ENCODE peak calls at places on chromosome 20, in four cellular contexts. S is fibroblast of lung, T is mammary epithelial cell, O is HCT116. L is an unnamed sample.
A peak's percentile ranks its signal among the peaks of the same experiment; 100 is the strongest.

GRCh38 chr20:8373579-8373978 is 241.5 kb downstream of the PLCB1 start:
- DNase-seq in S (no peak), T (no peak), O (no peak), L (no peak)

GRCh38 chr20:40339661-40340449 is 349.2 kb downstream of the MAFB start:
- DNase-seq in S (no peak), T (no peak), O (no peak), L (no peak)

GRCh38 chr20:57503035-57503658 is 21.8 kb downstream of the CTCFL start:
- DNase-seq in S (no peak), T (no peak), O (no peak), L (no peak)

GRCh38 chr20:370977-371754 is 9.4 kb upstream of the TRIB3 start:
- DNase-seq in S (no peak), T (no peak), O (no peak), L (peak; percentile 63)

GRCh38 chr20:23397961-23398360 is 23.3 kb downstream of the NAPB start:
- DNase-seq in S (peak; percentile 36), T (no peak), O (no peak), L (no peak)

GRCh38 chr20:5720696-5721095 is 29.5 kb upstream of the SHLD1 start:
- DNase-seq in S (peak; percentile 50), T (no peak), O (no peak), L (no peak)

GRCh38 chr20:4898845-4899244 is 102.5 kb downstream of the SLC23A2 start:
- DNase-seq in S (no peak), T (no peak), O (no peak), L (no peak)

GRCh38 chr20:59718071-59718470 is 113.7 kb downstream of the PHACTR3 start:
- DNase-seq in S (no peak), T (no peak), O (no peak), L (no peak)

GRCh38 chr20:32773214-32773613 is 11.0 kb downstream of the DNMT3B start:
- DNase-seq in S (no peak), T (no peak), O (no peak), L (no peak)

GRCh38 chr20:41003143-41003932 is 25.3 kb upstream of the TOP1 start:
- DNase-seq in S (peak; percentile 99), T (peak; percentile 99), O (peak; percentile 98), L (peak; percentile 99)

GRCh38 chr20:37816726-37817125 is 86.2 kb upstream of the VSTM2L start:
- DNase-seq in S (peak; percentile 4), T (no peak), O (no peak), L (no peak)

GRCh38 chr20:47774081-47774777 is 11.1 kb downstream of the SULF2 start:
- DNase-seq in S (no peak), T (no peak), O (no peak), L (no peak)

GRCh38 chr20:44863661-44864060 is 21.8 kb upstream of the YWHAB start:
- DNase-seq in S (no peak), T (no peak), O (no peak), L (no peak)

GRCh38 chr20:37564388-37565133 is 36.9 kb upstream of the BLCAP start:
- DNase-seq in S (no peak), T (peak; percentile 7), O (no peak), L (peak; percentile 30)

GRCh38 chr20:57974863-57975262 is 253.6 kb downstream of the ANKRD60 start:
- DNase-seq in S (no peak), T (no peak), O (no peak), L (no peak)

GRCh38 chr20:32482251-32483220 is 102.6 kb downstream of the NOL4L start:
- DNase-seq in S (peak; percentile 35), T (peak; percentile 13), O (no peak), L (no peak)

GRCh38 chr20:37615507-37616425 is 78.1 kb upstream of the CTNNBL1 start:
- DNase-seq in S (peak; percentile 20), T (peak; percentile 16), O (peak; percentile 46), L (peak; percentile 62)

GRCh38 chr20:32678948-32679347 is 5.2 kb upstream of the C20orf203 start:
- DNase-seq in S (peak; percentile 22), T (no peak), O (no peak), L (no peak)

GRCh38 chr20:46230811-46231282 is 77.5 kb downstream of the CDH22 start:
- DNase-seq in S (peak; percentile 40), T (peak; percentile 25), O (no peak), L (peak; percentile 25)

GRCh38 chr20:23039885-23040508 is 4.9 kb downstream of the SSTR4 start:
- DNase-seq in S (no peak), T (peak; percentile 47), O (no peak), L (no peak)

GRCh38 chr20:1912056-1912455 is 16.8 kb downstream of the SIRPA start:
- DNase-seq in S (peak; percentile 32), T (peak; percentile 70), O (no peak), L (no peak)

GRCh38 chr20:50625986-50626677 is 65.2 kb downstream of the RIPOR3 start:
- DNase-seq in S (peak; percentile 23), T (no peak), O (peak; percentile 36), L (peak; percentile 75)

GRCh38 chr20:1894951-1895673 is at the start of gene SIRPA:
- DNase-seq in S (peak; percentile 73), T (peak; percentile 67), O (no peak), L (no peak)

GRCh38 chr20:37538003-37538402 is 10.3 kb upstream of the BLCAP start:
- DNase-seq in S (peak; percentile 56), T (peak; percentile 69), O (no peak), L (peak; percentile 48)

GRCh38 chr20:46312075-46312944 is 4.0 kb upstream of the CDH22 start:
- DNase-seq in S (no peak), T (no peak), O (no peak), L (peak; percentile 24)

GRCh38 chr20:5918856-5919633 is 31.3 kb downstream of the TRMT6 start:
- DNase-seq in S (peak; percentile 76), T (peak; percentile 87), O (no peak), L (peak; percentile 53)

GRCh38 chr20:50968289-50968688 is 9.7 kb downstream of the MOCS3 start:
- DNase-seq in S (no peak), T (no peak), O (no peak), L (no peak)

GRCh38 chr20:2136275-2136674 is 34.6 kb downstream of the STK35 start:
- DNase-seq in S (no peak), T (no peak), O (no peak), L (no peak)

GRCh38 chr20:50744143-50744792 is 12.9 kb downstream of the PARD6B start:
- DNase-seq in S (peak; percentile 86), T (peak; percentile 89), O (peak; percentile 67), L (peak; percentile 96)

GRCh38 chr20:46022411-46023147 is 6.4 kb upstream of the SLC12A5 start:
- DNase-seq in S (no peak), T (peak; percentile 23), O (no peak), L (peak; percentile 52)

GRCh38 chr20:53513489-53514298 is 79.9 kb downstream of the ZNF217 start:
- DNase-seq in S (peak; percentile 51), T (no peak), O (no peak), L (peak; percentile 86)

GRCh38 chr20:33423141-33423834 is 20.3 kb downstream of the SNTA1 start:
- DNase-seq in S (peak; percentile 81), T (peak; percentile 39), O (no peak), L (no peak)

GRCh38 chr20:62696999-62697398 is 11.6 kb upstream of the NTSR1 start:
- DNase-seq in S (no peak), T (no peak), O (no peak), L (no peak)
- TF ChIP-seq EZH2 in S (no peak), T (no peak), O (no peak), L (no peak)

DNA sequence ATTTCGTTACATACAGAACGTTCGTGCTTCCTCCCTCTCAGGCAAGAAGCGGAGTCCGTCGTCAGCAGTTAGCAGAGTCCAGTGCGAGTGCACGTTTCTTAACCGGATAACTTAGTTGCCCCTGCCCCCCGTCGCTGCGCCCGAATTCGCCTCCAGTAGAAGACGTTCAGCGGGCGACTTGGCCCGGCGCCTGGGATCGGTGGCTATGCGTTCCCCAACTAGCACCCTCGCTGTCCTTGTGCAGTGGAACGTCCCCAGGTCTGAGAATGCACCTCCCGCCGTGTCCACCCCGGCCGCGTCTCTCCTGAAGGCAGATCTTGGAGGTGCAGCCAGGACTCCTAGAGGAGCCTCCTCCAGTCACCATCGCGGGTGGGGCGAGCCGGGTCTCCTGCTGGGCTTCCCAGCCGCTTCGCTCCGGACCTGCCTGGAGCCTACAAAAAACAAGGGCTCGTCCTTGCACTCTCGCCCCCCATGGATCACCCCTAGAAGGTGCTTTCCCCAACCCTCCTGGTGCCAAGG is 890 bp upstream of the PCSK2 start:
- DNase-seq in S (no peak), T (no peak), O (no peak), L (no peak)
- TF ChIP-seq EZH2 in S (no peak), T (no peak), O (no peak), L (peak; percentile 52)

GRCh38 chr20:34710568-34710839 is 6.4 kb downstream of the TP53INP2 start:
- DNase-seq in S (no peak), T (no peak), O (no peak), L (no peak)

GRCh38 chr20:34709044-34709835 is 5.1 kb downstream of the TP53INP2 start:
- DNase-seq in S (peak; percentile 77), T (peak; percentile 32), O (peak; percentile 57), L (no peak)

GRCh38 chr20:34710861-34711574 is 6.9 kb downstream of the TP53INP2 start:
- DNase-seq in S (no peak), T (no peak), O (no peak), L (no peak)

GRCh38 chr20:34708621-34709043 is 4.5 kb downstream of the TP53INP2 start:
- DNase-seq in S (peak; percentile 12), T (no peak), O (no peak), L (no peak)

GRCh38 chr20:34709836-34710567 is 5.9 kb downstream of the TP53INP2 start:
- DNase-seq in S (peak; percentile 66), T (no peak), O (peak; percentile 42), L (no peak)
- TF ChIP-seq EZH2 in S (no peak), T (no peak), O (no peak), L (no peak)

GRCh38 chr20:64086801-64087200 is 2.6 kb upstream of the LKAAEAR1 start:
- DNase-seq in S (no peak), T (no peak), O (no peak), L (no peak)

GRCh38 chr20:64083380-64084208 is 604 bp downstream of the LKAAEAR1 start:
- DNase-seq in S (peak; percentile 79), T (peak; percentile 51), O (no peak), L (peak; percentile 67)

GRCh38 chr20:64082126-64082638 is 2.0 kb downstream of the LKAAEAR1 start:
- DNase-seq in S (no peak), T (no peak), O (no peak), L (peak; percentile 55)

GRCh38 chr20:64082821-64083379 is 1.3 kb downstream of the LKAAEAR1 start:
- DNase-seq in S (no peak), T (no peak), O (no peak), L (no peak)

DNA sequence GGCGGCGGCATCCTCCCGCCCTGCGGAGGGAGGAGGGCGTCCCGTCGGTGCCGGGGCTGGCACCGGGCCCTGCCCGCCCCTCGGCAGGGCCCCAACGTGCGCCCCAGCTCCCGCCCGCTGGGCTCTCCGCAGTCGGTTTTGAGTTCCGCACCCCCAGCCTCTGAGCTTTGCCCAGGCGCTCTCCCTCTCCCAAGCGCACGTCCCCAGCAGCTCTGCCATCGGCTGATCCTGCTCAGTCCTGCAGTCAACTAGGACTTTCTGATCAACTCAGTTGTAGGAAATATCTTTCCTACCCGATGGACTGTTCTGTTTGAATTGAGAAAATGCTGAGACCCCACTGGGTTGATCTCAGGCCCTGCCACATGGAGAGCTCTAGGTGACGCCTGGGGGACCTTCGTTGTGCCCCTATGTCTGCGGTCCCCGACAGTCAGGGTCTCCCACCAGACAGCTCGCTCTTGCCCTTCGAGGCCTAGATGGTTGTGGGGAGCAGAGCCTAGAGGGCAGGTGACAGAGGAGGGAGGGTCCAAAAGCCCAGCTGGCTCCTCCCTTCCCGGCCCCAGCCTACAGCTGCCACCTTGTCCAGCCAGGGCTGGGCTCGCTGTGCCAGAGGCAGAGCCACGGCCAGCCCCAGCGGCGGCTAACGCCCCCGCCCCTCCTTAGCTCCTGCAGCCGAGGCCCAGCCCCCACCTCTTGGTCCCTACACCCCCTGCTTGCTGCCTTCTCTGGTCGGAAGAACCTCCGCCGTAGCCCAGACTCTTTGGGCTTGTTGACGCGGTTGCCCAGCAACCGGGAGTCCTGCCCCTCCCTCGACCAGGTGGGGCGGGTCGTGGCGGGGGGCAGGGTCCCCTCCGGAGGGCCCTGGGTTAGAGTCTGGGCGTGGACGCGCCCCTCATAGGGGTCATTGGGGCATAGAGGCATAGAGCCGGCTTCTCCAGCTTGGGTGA is at the start of gene LKAAEAR1:
- DNase-seq in S (no peak), T (no peak), O (no peak), L (no peak)
- TF ChIP-seq EZH2 in S (peak; percentile 97), T (peak; percentile 64), O (no peak), L (peak; percentile 96)